ENCODE peak calls at places on chromosomes 11 and 22, in eight cellular contexts. X is skeletal muscle cell; U is CD4-positive, CD25-positive, alpha-beta regulatory T cell; Z is psoas muscle; J is tibial artery; M is stomach; W is tibial nerve; E is H7. K is an unnamed sample.

GRCh38 chr11:6604081-6604626 is 580 bp downstream of the ILK start:
- DNase-seq in X (peak; percentile 26), U (peak; percentile 32), Z (no peak), J (peak; percentile 68), M (peak; percentile 45), W (peak; percentile 54), E (peak; percentile 66), K (no peak)

GRCh38 chr22:49657275-49657973 is 170.2 kb downstream of the BRD1 start:
- DNase-seq in X (no peak), U (peak; percentile 63), Z (peak; percentile 66), J (peak; percentile 71), M (peak; percentile 48), W (peak; percentile 66), E (no peak), K (peak; percentile 81)

GRCh38 chr22:19867617-19868016 is 12.9 kb upstream of the GNB1L start:
- DNase-seq in X (no peak), U (no peak), Z (no peak), J (peak; percentile 7), M (no peak), W (no peak), E (no peak), K (peak; percentile 16)

GRCh38 chr22:20203142-20204099 is 52.6 kb upstream of the CCDC188 start:
- DNase-seq in X (no peak), U (no peak), Z (no peak), J (peak; percentile 29), M (peak; percentile 37), W (no peak), E (peak; percentile 87), K (no peak)

GRCh38 chr11:521179-521688 is 14.1 kb downstream of the HRAS start:
- DNase-seq in X (no peak), U (no peak), Z (no peak), J (no peak), M (no peak), W (no peak), E (no peak), K (no peak)

GRCh38 chr11:67519726-67520125 is 3.5 kb downstream of the CABP2 start:
- DNase-seq in X (no peak), U (no peak), Z (no peak), J (no peak), M (no peak), W (no peak), E (peak; percentile 49), K (no peak)

GRCh38 chr11:17556999-17557398 is 9.9 kb downstream of the OTOG start:
- DNase-seq in X (no peak), U (no peak), Z (no peak), J (no peak), M (no peak), W (no peak), E (no peak), K (peak; percentile 31)

GRCh38 chr11:66126808-66127555 is 56.9 kb downstream of the PACS1 start:
- DNase-seq in X (peak; percentile 66), U (peak; percentile 27), Z (peak; percentile 36), J (peak; percentile 60), M (peak; percentile 56), W (peak; percentile 48), E (no peak), K (peak; percentile 77)

GRCh38 chr11:127627629-127628462 is 627.3 kb upstream of the KIRREL3 start:
- DNase-seq in X (no peak), U (no peak), Z (peak; percentile 17), J (no peak), M (no peak), W (no peak), E (no peak), K (no peak)

GRCh38 chr11:72534859-72535547 is 100.7 kb upstream of the CLPB start:
- DNase-seq in X (no peak), U (no peak), Z (no peak), J (no peak), M (no peak), W (no peak), E (peak; percentile 71), K (no peak)

DNA sequence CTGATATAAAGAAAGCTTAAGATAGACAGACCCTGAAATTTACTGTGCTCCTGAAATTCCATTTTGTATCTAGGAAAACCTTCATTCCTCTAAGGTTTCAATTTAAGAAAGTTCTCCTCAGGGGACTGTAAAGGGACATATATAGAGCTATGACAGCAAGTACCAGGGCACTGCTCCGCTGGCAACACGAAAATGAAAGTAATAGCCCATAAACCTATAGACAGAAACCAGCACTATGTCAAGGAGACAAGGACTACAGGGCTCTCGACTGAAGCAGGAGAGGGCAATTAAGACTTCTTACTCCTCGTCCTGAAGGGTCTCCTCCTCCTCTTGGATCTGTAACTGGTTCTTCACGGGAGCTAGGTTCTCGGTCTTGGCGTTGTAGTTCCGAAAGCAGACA is 6.9 kb downstream of the FEZ1 start:
- DNase-seq in X (no peak), U (no peak), Z (no peak), J (no peak), M (no peak), W (no peak), E (no peak), K (no peak)
- H3K4me3 ChIP-seq in X (no peak overlapping the region), U (no peak overlapping the region), Z (no peak overlapping the region), J (no peak overlapping the region), M (no peak overlapping the region), W (no peak overlapping the region), E (no peak overlapping the region), K (no peak overlapping the region)

GRCh38 chr11:41394562-41395160 is 64.8 kb downstream of the LRRC4C start:
- DNase-seq in X (no peak), U (no peak), Z (no peak), J (no peak), M (no peak), W (no peak), E (no peak), K (no peak)
- H3K4me3 ChIP-seq in X (no peak overlapping the region), U (no peak overlapping the region), Z (no peak overlapping the region), J (no peak overlapping the region), M (no peak overlapping the region), W (no peak overlapping the region), E (no peak overlapping the region), K (no peak overlapping the region)

GRCh38 chr11:69297926-69298777 is 4.2 kb downstream of the MYEOV start:
- DNase-seq in X (no peak), U (no peak), Z (peak; percentile 84), J (peak; percentile 88), M (peak; percentile 82), W (peak; percentile 68), E (peak; percentile 55), K (peak; percentile 94)
- H3K4me3 ChIP-seq in X (no peak overlapping the region), U (peak overlapping the region; percentile 50), Z (peak overlapping the region; percentile 45), J (peak overlapping the region; percentile 6), M (peak overlapping the region; percentile 30), W (peak overlapping the region; percentile 34), E (no peak overlapping the region), K (no peak overlapping the region)

GRCh38 chr11:118682372-118682771 is 2.9 kb upstream of the TREH start:
- DNase-seq in X (no peak), U (no peak), Z (no peak), J (no peak), M (no peak), W (no peak), E (no peak), K (peak; percentile 2)
- H3K4me3 ChIP-seq in X (no peak overlapping the region), U (no peak overlapping the region), Z (no peak overlapping the region), J (no peak overlapping the region), M (no peak overlapping the region), W (no peak overlapping the region), E (no peak overlapping the region), K (no peak overlapping the region)

GRCh38 chr11:116932182-116932581 is 94.8 kb upstream of the APOA1 start:
- DNase-seq in X (no peak), U (no peak), Z (no peak), J (no peak), M (no peak), W (no peak), E (no peak), K (no peak)

GRCh38 chr11:116931206-116931953 is 94.0 kb upstream of the APOA1 start:
- DNase-seq in X (no peak), U (no peak), Z (no peak), J (no peak), M (no peak), W (no peak), E (no peak), K (no peak)

GRCh38 chr11:116930177-116930576 is 92.8 kb upstream of the APOA1 start:
- DNase-seq in X (no peak), U (no peak), Z (no peak), J (no peak), M (no peak), W (no peak), E (no peak), K (no peak)

GRCh38 chr11:116929393-116930090 is 92.1 kb upstream of the APOA1 start:
- DNase-seq in X (no peak), U (no peak), Z (no peak), J (no peak), M (no peak), W (no peak), E (no peak), K (no peak)

GRCh38 chr11:116930586-116930985 is 93.2 kb upstream of the APOA1 start:
- DNase-seq in X (no peak), U (no peak), Z (no peak), J (no peak), M (no peak), W (no peak), E (no peak), K (no peak)
- H3K4me3 ChIP-seq in X (peak overlapping the region; percentile 21), U (peak overlapping the region; percentile 80), Z (peak overlapping the region; percentile 26), J (peak overlapping the region; percentile 3), M (peak overlapping the region; percentile 16), W (peak overlapping the region; percentile 3), E (no peak overlapping the region), K (no peak overlapping the region)

DNA sequence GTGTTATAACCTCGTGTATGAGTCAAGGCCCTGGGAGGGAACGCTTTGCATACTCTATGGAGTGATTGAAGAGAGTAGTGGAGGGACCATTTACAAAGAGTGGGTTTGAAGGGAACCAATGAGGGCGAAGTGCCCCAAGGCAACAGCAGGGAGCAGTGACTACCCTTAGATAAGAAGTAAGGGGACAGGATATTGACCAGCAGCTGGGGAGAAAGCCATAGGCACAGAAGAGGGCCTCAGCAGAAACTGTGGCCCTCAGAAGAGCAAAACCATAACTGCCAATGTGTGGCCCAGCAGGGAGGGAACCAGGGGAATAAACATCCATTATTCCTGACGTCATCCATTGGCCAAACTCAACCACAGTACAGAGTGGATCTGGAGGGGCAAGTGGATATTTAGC is 24.7 kb downstream of the PARVA start:
- DNase-seq in X (no peak), U (no peak), Z (no peak), J (no peak), M (no peak), W (no peak), E (no peak), K (no peak)
- H3K4me3 ChIP-seq in X (no peak overlapping the region), U (no peak overlapping the region), Z (no peak overlapping the region), J (no peak overlapping the region), M (no peak overlapping the region), W (no peak overlapping the region), E (no peak overlapping the region), K (no peak overlapping the region)

GRCh38 chr11:125398475-125398874 is 97.6 kb downstream of the FEZ1 start:
- DNase-seq in X (no peak), U (no peak), Z (no peak), J (no peak), M (no peak), W (no peak), E (no peak), K (no peak)

GRCh38 chr11:125401235-125401634 is 94.8 kb downstream of the FEZ1 start:
- DNase-seq in X (no peak), U (no peak), Z (no peak), J (no peak), M (no peak), W (no peak), E (no peak), K (no peak)

GRCh38 chr11:125397421-125397820 is 98.6 kb downstream of the FEZ1 start:
- DNase-seq in X (no peak), U (no peak), Z (no peak), J (no peak), M (no peak), W (no peak), E (no peak), K (peak; percentile 38)

GRCh38 chr11:125401746-125402145 is 94.3 kb downstream of the FEZ1 start:
- DNase-seq in X (peak; percentile 65), U (no peak), Z (peak; percentile 78), J (peak; percentile 38), M (no peak), W (peak; percentile 39), E (peak; percentile 61), K (no peak)

GRCh38 chr11:125398994-125399638 is 96.9 kb downstream of the FEZ1 start:
- DNase-seq in X (no peak), U (no peak), Z (no peak), J (no peak), M (no peak), W (no peak), E (no peak), K (no peak)
- H3K4me3 ChIP-seq in X (no peak overlapping the region), U (no peak overlapping the region), Z (no peak overlapping the region), J (no peak overlapping the region), M (no peak overlapping the region), W (no peak overlapping the region), E (no peak overlapping the region), K (no peak overlapping the region)